ENCODE peak calls at places on chromosome 1, in five cellular contexts. O, P, E, D and V are unnamed samples.

GRCh38 chr1:228321478-228321877 is 85.2 kb downstream of the TRIM11 start:
- DNase-seq in O (no peak), E (no peak), P (no peak), D (no peak), V (no peak)

GRCh38 chr1:5876251-5876650 is 116.0 kb downstream of the NPHP4 start:
- DNase-seq in P (no peak), D (no peak), O (no peak), E (no peak), V (no peak)

GRCh38 chr1:200081151-200081981 is 53.9 kb downstream of the NR5A2 start:
- DNase-seq in P (no peak), O (no peak), D (no peak), E (peak), V (no peak)

GRCh38 chr1:245475116-245475515 is 320.3 kb downstream of the KIF26B start:
- DNase-seq in D (no peak), E (peak), P (no peak), O (no peak), V (no peak)

GRCh38 chr1:47323475-47324105 is 9.6 kb upstream of the STIL start:
- DNase-seq in O (peak), P (no peak), E (no peak), D (no peak), V (peak)

GRCh38 chr1:101733340-101733739 is 263.4 kb downstream of the OLFM3 start:
- DNase-seq in P (no peak), O (peak), E (no peak), D (no peak), V (no peak)

GRCh38 chr1:40039245-40039756 is 1.2 kb upstream of the CAP1 start:
- DNase-seq in D (peak), P (no peak), O (no peak), E (no peak), V (no peak)

GRCh38 chr1:205927247-205927646 is 16.0 kb downstream of the SLC26A9 start:
- DNase-seq in D (no peak), O (no peak), P (no peak), E (no peak), V (no peak)

GRCh38 chr1:201248721-201249559 is 34.4 kb upstream of the PKP1 start:
- DNase-seq in D (no peak), P (no peak), E (no peak), O (no peak), V (no peak)

GRCh38 chr1:207393610-207394009 is 60.5 kb upstream of the CR2 start:
- DNase-seq in O (peak), D (no peak), E (peak), P (no peak), V (peak)

GRCh38 chr1:113937146-113937545 is 8.0 kb downstream of the HIPK1 start:
- DNase-seq in E (no peak), P (no peak), O (no peak), D (no peak), V (no peak)

GRCh38 chr1:109277434-109278204 is 5.3 kb downstream of the PSRC1 start:
- DNase-seq in D (peak), E (peak), P (peak), O (peak), V (peak)

GRCh38 chr1:162889989-162890388 is 29.0 kb upstream of the CCDC190 start:
- DNase-seq in P (no peak), O (no peak), D (no peak), E (no peak), V (no peak)

GRCh38 chr1:152007047-152007446 is 13.4 kb upstream of the S100A10 start:
- DNase-seq in P (no peak), E (no peak), D (no peak), O (no peak), V (no peak)

DNA sequence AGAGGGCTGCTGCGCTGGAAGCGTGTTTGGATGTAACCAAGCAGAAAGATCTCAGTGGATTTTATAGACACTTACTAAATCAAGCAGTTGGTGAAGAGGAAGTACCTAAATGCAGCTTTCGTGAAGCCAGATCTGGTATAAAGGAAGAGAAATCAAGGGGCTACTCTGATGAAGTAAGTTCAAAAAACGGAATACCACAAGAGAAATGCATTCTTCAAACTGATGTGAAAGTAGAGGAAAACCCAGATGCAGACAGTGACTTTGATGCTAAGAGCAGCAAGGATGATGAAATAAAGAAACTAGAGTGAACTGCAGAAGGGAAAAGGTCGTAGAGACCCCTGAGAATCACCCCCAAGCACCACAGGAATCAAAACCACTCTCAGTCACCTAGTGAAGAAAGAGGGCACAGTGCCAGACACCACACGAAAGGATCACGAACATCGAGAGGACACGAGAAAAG is 40.8 kb upstream of the NEXN start:
- DNase-seq in P (no peak), E (no peak), O (no peak), D (no peak), V (no peak)
- TF ChIP-seq CTCF in P (no peak), E (no peak), O (no peak), D (no peak), V (no peak)

GRCh38 chr1:156103521-156103947 is 11.0 kb upstream of the LMNA start:
- DNase-seq in E (peak), D (no peak), O (no peak), P (no peak), V (peak)

GRCh38 chr1:156104065-156104810 is 10.3 kb upstream of the LMNA start:
- DNase-seq in D (peak), O (peak), P (peak), E (peak), V (peak)

GRCh38 chr1:156102634-156103511 is 11.6 kb upstream of the LMNA start:
- DNase-seq in D (no peak), E (peak), P (no peak), O (no peak), V (no peak)

GRCh38 chr1:156106624-156107488 is 7.7 kb upstream of the LMNA start:
- DNase-seq in D (no peak), E (no peak), O (no peak), P (no peak), V (no peak)

GRCh38 chr1:156104861-156105546 is 9.5 kb upstream of the LMNA start:
- DNase-seq in P (no peak), D (no peak), E (no peak), O (no peak), V (no peak)
- TF ChIP-seq CTCF in P (no peak), D (no peak), E (no peak), O (no peak), V (no peak)

DNA sequence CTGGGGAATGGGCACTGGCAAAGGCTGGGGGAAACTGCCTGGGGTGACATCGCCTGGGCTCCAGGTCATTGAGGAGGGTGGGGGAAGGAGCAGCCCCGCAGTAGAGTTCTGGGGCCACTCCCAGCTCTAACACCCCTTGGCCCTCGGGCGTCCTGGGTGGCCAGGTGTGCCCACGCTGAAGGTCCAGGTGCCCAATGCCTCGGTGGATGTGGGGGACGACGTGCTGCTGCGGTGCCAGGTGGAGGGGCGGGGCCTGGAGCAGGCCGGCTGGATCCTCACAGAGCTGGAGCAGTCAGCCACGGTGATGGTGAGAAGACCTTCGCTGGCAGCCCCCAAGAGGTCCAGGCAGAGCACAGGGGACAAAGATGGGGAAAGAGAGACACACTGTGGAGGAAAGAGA is 7.7 kb downstream of the NTRK1 start:
- DNase-seq in O (no peak), P (no peak), E (no peak), D (no peak), V (no peak)
- TF ChIP-seq CTCF in O (no peak), P (no peak), E (no peak), D (no peak), V (no peak)

GRCh38 chr1:189669846-189670245 is 807.8 kb downstream of the BRINP3 start:
- DNase-seq in D (no peak), O (no peak), E (peak), P (no peak), V (no peak)

GRCh38 chr1:189678779-189679178 is 798.9 kb downstream of the BRINP3 start:
- DNase-seq in D (no peak), E (no peak), P (no peak), O (no peak), V (no peak)

DNA sequence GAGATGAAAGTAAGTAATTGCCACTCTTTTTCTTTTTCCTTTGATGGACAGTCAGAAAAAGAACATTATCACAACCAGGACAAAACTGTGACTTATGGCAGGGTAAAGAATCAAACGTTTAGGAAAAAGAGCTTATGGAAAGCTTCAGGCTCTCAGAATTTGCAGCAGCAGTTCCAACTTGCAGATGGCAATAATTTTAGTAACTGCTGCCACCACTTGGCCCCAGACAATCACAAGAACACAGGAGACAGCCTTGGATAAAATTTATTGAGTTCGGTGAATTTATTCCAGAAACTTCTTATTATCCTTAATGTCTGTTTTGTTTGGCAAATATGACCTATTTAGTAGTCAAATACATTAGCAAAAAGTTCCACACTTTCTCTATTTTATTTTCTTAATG is 804.4 kb downstream of the BRINP3 start:
- DNase-seq in O (no peak), D (no peak), E (no peak), P (no peak), V (no peak)
- TF ChIP-seq CTCF in O (no peak), D (no peak), E (no peak), P (no peak), V (no peak)

GRCh38 chr1:10888791-10889627 is 92.6 kb upstream of the CASZ1 start:
- DNase-seq in D (no peak), P (no peak), E (no peak), O (peak), V (no peak)

GRCh38 chr1:10891081-10891480 is 94.6 kb upstream of the CASZ1 start:
- DNase-seq in O (peak), D (no peak), E (no peak), P (no peak), V (no peak)

GRCh38 chr1:10890391-10891073 is 94.1 kb upstream of the CASZ1 start:
- DNase-seq in E (no peak), O (peak), P (no peak), D (no peak), V (peak)

GRCh38 chr1:10889628-10890353 is 93.3 kb upstream of the CASZ1 start:
- DNase-seq in D (no peak), P (no peak), O (peak), E (no peak), V (no peak)

DNA sequence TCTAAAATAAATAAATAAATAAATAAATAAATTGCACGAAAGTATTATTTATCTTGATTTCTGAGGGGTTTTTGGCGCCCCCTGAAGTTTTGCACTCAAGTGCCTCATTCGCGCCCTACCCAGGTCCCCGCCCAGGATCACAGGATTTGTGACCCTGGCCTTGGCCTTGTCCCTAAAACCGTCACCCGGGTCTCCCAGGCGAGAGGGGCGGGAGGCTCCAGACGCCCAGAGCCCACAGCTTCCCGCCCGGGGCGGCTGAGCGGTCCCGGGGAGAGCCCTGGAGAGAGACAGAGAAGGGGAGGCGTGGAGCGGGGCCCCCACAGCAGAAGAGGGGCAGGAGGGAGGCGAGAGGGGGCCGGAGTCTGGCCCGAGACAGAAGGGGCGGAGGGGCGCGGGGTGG is 91.8 kb upstream of the CASZ1 start:
- DNase-seq in D (no peak), O (no peak), P (peak), E (no peak), V (no peak)
- TF ChIP-seq CTCF in D (no peak), O (peak), P (peak), E (no peak), V (no peak)

GRCh38 chr1:34914958-34915357 is 14.5 kb downstream of the DLGAP3 start:
- DNase-seq in O (no peak), D (no peak), P (no peak), E (no peak), V (no peak)

GRCh38 chr1:34917017-34917416 is 12.4 kb downstream of the DLGAP3 start:
- DNase-seq in D (no peak), O (no peak), E (no peak), P (no peak), V (no peak)

GRCh38 chr1:34916104-34916503 is 13.3 kb downstream of the DLGAP3 start:
- DNase-seq in O (no peak), P (no peak), E (no peak), D (no peak), V (no peak)

GRCh38 chr1:34915521-34915920 is 13.9 kb downstream of the DLGAP3 start:
- DNase-seq in O (no peak), D (no peak), E (no peak), P (no peak), V (no peak)

DNA sequence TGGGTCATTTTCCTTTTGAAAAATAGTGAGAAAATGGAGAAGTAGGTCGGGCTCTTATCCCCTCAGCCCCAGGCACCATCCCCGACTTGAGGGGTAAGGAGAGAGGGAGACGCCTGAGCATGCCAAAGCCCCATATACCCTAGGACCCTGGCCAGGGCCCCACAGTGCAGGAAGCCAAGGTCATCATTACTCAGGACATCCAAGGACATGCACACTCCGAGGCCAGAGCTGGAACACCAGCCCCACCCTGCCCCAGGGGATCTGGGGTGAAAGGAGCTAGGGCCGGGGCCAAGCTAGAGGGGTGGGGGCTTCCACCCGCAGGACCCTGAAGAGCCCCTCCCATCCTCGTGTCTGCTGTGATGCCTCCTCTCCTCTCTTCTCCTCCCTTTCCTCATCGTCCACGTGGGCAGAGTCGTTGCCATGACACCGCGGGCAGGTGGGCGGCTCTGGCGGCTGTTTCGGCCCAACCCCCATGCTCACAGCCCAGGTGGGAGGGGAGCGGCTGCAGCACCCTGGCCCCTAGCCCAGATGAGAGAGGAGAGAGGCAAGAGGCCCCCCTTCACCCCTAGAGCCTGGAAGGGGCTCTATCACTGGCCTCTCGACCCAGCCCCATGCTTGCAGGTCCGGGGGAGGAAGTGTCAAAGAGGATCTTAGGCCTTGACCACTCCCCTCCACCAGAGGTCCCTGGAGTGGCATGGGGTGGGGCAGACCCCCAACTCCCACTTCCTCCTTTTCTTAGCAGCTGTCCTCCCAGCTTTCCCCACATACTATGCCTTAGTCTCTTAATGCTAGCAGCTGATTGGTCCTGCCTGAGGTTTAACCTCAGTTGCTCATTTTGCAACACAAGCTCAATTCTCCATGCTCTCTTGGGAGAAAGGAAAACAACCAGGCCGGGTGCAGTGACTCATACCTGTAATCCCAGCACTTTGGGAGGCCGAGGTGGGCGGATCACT is 10.6 kb downstream of the DLGAP3 start:
- DNase-seq in D (peak), P (no peak), O (no peak), E (no peak), V (no peak)
- TF ChIP-seq CTCF in D (no peak), P (no peak), O (no peak), E (no peak), V (no peak)

GRCh38 chr1:94522304-94522703 is 19.3 kb downstream of the F3 start:
- DNase-seq in E (peak), O (peak), P (no peak), D (no peak), V (peak)
- TF ChIP-seq CTCF in E (peak), O (peak), P (no peak), D (peak), V (no peak)

GRCh38 chr1:64769482-64769881 is 24.6 kb downstream of the RAVER2 start:
- DNase-seq in O (no peak), D (no peak), P (no peak), E (no peak), V (no peak)
- TF ChIP-seq CTCF in O (no peak), D (no peak), P (no peak), E (no peak), V (no peak)